ENCODE peak calls at places on chromosomes 2 and 18, in eight cellular contexts. I is cardiac muscle cell; M is stimulated activated CD8-positive, alpha-beta memory T cell treated with anti-CD3 and anti-CD28 coated beads, Interleukin-4, amount 100 ng/mL, for 24 hours; A is HEK293T; C is A549; V is mesendoderm; E is AG04450; Z is stimulated activated naive B cell treated with anti-CD40 and anti-IgM and Interleukin-4, amounts not matched to agents 10 μg/mL and 1 μg/mL and 100 μg/mL, for 72 hours. N is an unnamed sample.
A peak's percentile ranks its signal among the peaks of the same experiment; 100 is the strongest.

GRCh38 chr2:1628893-1629292 is 115.4 kb downstream of the PXDN start:
- DNase-seq in I (no peak), M (no peak), A (no peak), C (no peak), V (no peak), E (no peak), Z (no peak), N (no peak)

GRCh38 chr2:203579131-203579643 is 44.1 kb upstream of the RAPH1 start:
- DNase-seq in I (no peak), M (no peak), A (no peak), C (no peak), V (peak; percentile 94), E (peak; percentile 26), Z (peak; percentile 24), N (no peak)

GRCh38 chr2:96685592-96686459 is 43.3 kb downstream of the FER1L5 start:
- DNase-seq in I (peak; percentile 64), M (no peak), A (peak; percentile 55), C (no peak), V (peak; percentile 67), E (no peak), Z (no peak), N (peak; percentile 79)

GRCh38 chr18:78642561-78643398 is 336.8 kb upstream of the SALL3 start:
- DNase-seq in I (no peak), M (no peak), A (no peak), C (no peak), V (no peak), E (no peak), Z (no peak), N (no peak)

GRCh38 chr2:176088048-176088936 is 4.2 kb upstream of the HOXD13 start:
- DNase-seq in I (peak; percentile 77), M (no peak), A (no peak), C (no peak), V (peak; percentile 89), E (no peak), Z (no peak), N (peak; percentile 43)

GRCh38 chr2:160406591-160407392 is 86.8 kb downstream of the RBMS1 start:
- DNase-seq in I (peak; percentile 54), M (peak; percentile 52), A (peak; percentile 39), C (peak; percentile 27), V (no peak), E (no peak), Z (peak; percentile 78), N (peak; percentile 67)

GRCh38 chr2:25692737-25693445 is 19.5 kb upstream of the DTNB start:
- DNase-seq in I (no peak), M (no peak), A (no peak), C (no peak), V (no peak), E (no peak), Z (no peak), N (no peak)

GRCh38 chr18:51066273-51066672 is 36.3 kb downstream of the SMAD4 start:
- DNase-seq in I (no peak), M (no peak), A (no peak), C (no peak), V (no peak), E (no peak), Z (no peak), N (no peak)

GRCh38 chr2:209125291-209125690 is 298.6 kb upstream of the MAP2 start:
- DNase-seq in I (no peak), M (no peak), A (no peak), C (no peak), V (peak; percentile 67), E (no peak), Z (no peak), N (no peak)

GRCh38 chr2:114065731-114066130 is 175.8 kb downstream of the ACTR3 start:
- DNase-seq in I (no peak), M (no peak), A (no peak), C (no peak), V (no peak), E (no peak), Z (no peak), N (no peak)

GRCh38 chr2:157866202-157866601 is 9.9 kb downstream of the ACVR1 start:
- DNase-seq in I (no peak), M (no peak), A (no peak), C (no peak), V (peak; percentile 37), E (no peak), Z (no peak), N (no peak)